ENCODE peak calls at places on chromosomes 6 and 20, in eight cellular contexts. R is cardiac muscle cell, Y is choroid plexus epithelial cell, U is HFFc6, P is nephron progenitor cell, Z is HCT116, M is B cell, C is PC-3. G is an unnamed sample.

GRCh38 chr6:115704028-115704427 is 356.7 kb downstream of the FRK start:
- DNase-seq in P (no peak), Y (no peak), Z (no peak), C (no peak), U (no peak), R (no peak), M (no peak), G (no peak)

GRCh38 chr6:87747646-87748045 is 45.6 kb upstream of the AKIRIN2 start:
- DNase-seq in C (peak; percentile 17), P (no peak), M (no peak), U (no peak), R (no peak), Z (no peak), Y (no peak), G (no peak)

GRCh38 chr6:113763883-113764282 is 93.3 kb upstream of the MARCKS start:
- DNase-seq in U (peak; percentile 46), Z (peak; percentile 22), C (peak; percentile 89), R (no peak), Y (peak; percentile 72), M (no peak), P (no peak), G (no peak)

GRCh38 chr6:35370799-35371493 is 28.6 kb downstream of the PPARD start:
- DNase-seq in U (peak; percentile 23), M (peak; percentile 35), Z (no peak), P (no peak), Y (peak; percentile 70), R (no peak), C (no peak), G (no peak)

GRCh38 chr6:109799664-109800063 is 108.6 kb downstream of the FIG4 start:
- DNase-seq in U (no peak), Z (no peak), P (no peak), R (no peak), C (peak; percentile 56), Y (no peak), M (no peak), G (no peak)

GRCh38 chr6:41801380-41801779 is 13.9 kb downstream of the TOMM6 start:
- DNase-seq in M (no peak), R (no peak), P (no peak), Z (no peak), C (peak; percentile 55), Y (peak; percentile 67), U (peak; percentile 13), G (no peak)

GRCh38 chr20:38201356-38201755 is 36.3 kb upstream of the TGM2 start:
- DNase-seq in Z (no peak), R (no peak), C (peak; percentile 79), Y (peak; percentile 83), U (peak; percentile 84), P (no peak), M (no peak), G (no peak)

GRCh38 chr6:121549741-121550140 is 114.3 kb downstream of the GJA1 start:
- DNase-seq in M (no peak), U (peak; percentile 79), Z (no peak), P (no peak), Y (peak; percentile 84), C (peak; percentile 87), R (no peak), G (no peak)

GRCh38 chr20:49272654-49273053 is 5.2 kb downstream of the ZNFX1 start:
- DNase-seq in Z (no peak), Y (no peak), C (no peak), P (no peak), U (no peak), M (no peak), R (no peak), G (no peak)

GRCh38 chr6:111803804-111804203 is 69.4 kb downstream of the FYN start:
- DNase-seq in M (no peak), Y (peak; percentile 80), U (no peak), P (no peak), C (no peak), R (no peak), Z (no peak), G (no peak)

GRCh38 chr20:37095108-37095608 is 639 bp downstream of the RBL1 start:
- DNase-seq in U (no peak), Y (peak; percentile 8), Z (no peak), P (peak; percentile 3), M (peak; percentile 42), R (no peak), C (no peak), G (no peak)

GRCh38 chr6:13234130-13234529 is 94.2 kb downstream of the TBC1D7 start:
- DNase-seq in M (no peak), P (no peak), Z (no peak), U (peak; percentile 97), C (peak; percentile 27), R (no peak), Y (no peak), G (no peak)

GRCh38 chr20:33914871-33915270 is 78.8 kb upstream of the RALY start:
- DNase-seq in P (no peak), Z (peak; percentile 66), M (no peak), C (peak; percentile 84), U (peak; percentile 23), R (no peak), Y (peak; percentile 92), G (no peak)
- TF ChIP-seq CTCF in P (no peak), Z (peak; percentile 15), M (no peak), C (peak; percentile 50), U (no peak), R (peak; percentile 4), Y (peak; percentile 39), G (no peak)

GRCh38 chr20:35739294-35740163 is 2.5 kb downstream of the RBM39 start:
- DNase-seq in P (no peak), R (no peak), C (peak; percentile 46), U (peak; percentile 66), Z (no peak), Y (peak; percentile 65), M (no peak), G (no peak)
- TF ChIP-seq CTCF in P (no peak), R (peak; percentile 38), C (peak; percentile 40), U (peak; percentile 67), Z (peak; percentile 4), Y (peak; percentile 44), M (peak; percentile 57), G (no peak)

DNA sequence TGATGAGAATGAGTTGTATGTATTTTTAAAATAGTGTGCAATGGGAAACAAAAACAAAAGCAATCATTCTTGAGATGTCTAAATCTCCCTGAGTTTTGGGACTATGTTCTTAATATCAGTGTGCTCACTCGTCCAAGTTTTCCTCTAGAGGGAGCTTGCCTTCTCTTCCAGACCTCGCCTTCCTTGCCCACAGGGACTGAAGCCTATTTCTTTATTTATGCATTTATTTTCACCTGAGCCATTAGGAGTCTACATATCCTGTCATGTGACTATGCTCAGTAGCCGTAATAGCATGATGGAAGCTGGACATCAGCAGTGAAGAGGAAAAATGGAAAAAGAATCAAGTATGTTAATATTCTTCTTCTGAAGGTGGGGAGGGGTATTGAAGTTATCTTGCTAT is 131.2 kb downstream of the SH3BGRL2 start:
- DNase-seq in C (peak; percentile 39), Z (peak; percentile 51), Y (peak; percentile 48), R (peak; percentile 42), P (no peak), M (no peak), U (peak; percentile 7), G (no peak)
- TF ChIP-seq CTCF in C (peak; percentile 54), Z (peak; percentile 51), Y (peak; percentile 65), R (peak; percentile 29), P (peak; percentile 18), M (no peak), U (peak; percentile 48), G (no peak)

GRCh38 chr6:69155467-69155866 is 520.4 kb downstream of the ADGRB3 start:
- DNase-seq in R (no peak), C (no peak), Z (no peak), Y (peak; percentile 7), U (no peak), M (no peak), P (no peak), G (no peak)
- TF ChIP-seq CTCF in R (no peak), C (no peak), Z (no peak), Y (no peak), U (no peak), M (no peak), P (no peak), G (no peak)

DNA sequence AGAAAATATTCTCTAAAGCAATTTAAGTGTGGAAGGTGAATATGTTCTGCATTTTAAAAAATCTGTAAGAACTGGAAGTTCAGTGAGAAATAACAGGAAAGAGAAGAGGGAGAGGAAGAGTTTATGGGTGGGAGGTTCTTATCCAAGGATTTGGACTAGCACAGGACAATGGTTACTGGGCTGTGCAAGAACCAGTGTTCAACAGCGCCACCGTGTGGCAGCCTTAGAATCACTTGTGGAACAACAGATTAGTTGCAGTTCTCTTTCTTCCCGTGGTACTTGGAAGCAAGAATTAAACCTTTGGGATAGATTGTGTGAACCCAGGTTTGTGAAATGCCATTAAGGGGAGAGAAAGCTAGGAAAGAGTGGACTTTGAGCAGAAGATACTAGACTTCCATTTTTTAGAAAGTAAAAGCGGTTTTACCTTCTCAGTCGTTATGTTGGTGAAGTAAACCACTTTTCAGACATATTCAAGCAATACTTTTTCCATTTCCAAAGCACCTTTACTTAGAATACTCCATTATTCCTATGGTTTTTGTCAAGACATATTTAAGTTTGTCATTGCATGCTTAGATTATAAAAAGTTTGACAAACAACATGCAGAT is 436.7 kb downstream of the RNF144B start:
- DNase-seq in Z (peak; percentile 74), R (peak; percentile 2), U (peak; percentile 5), P (peak; percentile 58), Y (peak; percentile 33), C (peak; percentile 62), M (peak; percentile 11), G (no peak)
- TF ChIP-seq CTCF in Z (peak; percentile 69), R (peak; percentile 28), U (peak; percentile 85), P (peak; percentile 52), Y (peak; percentile 60), C (peak; percentile 93), M (peak; percentile 62), G (no peak)

DNA sequence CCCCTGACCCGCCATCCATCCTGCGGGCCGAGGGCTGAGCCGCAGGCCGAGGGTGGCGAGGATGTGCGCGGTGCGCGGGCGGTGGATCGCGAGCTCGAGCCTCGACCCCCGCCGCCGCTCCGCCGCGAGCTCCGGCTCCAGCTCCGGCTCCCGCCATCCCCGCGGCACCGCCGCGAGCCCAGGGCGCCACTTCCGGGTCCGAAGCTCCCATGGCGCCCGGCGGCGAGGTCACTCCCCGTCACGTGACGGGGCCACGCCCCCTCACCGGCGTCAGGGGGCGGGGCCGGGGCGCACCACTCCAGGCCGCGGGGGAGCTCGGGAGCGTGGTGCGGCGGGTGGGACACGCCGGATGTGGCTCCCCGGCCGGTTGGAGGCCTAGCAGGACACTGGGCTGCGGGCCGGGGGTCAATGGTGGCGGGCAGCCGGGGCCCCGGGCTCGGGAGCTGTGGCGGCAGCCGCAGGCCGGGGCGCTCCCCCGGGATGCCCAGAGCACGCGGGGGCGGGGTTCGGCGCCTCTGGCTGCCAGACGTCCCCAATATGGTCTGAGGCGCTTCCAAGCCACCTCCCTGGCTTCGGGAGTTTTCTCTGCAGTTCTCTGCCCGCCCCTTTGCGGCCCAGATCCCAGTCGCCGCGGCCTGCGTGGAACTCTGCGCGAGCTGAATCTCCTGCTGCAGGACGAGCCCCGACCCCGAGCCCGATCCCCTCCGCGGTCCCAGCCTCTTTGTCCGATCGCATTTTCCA is at the start of gene MTCH1:
- DNase-seq in R (peak; percentile 93), C (peak; percentile 92), P (peak; percentile 91), Z (peak; percentile 67), Y (peak; percentile 93), U (peak; percentile 84), M (peak; percentile 97), G (peak; percentile 54)
- TF ChIP-seq CTCF in R (no peak), C (no peak), P (no peak), Z (no peak), Y (no peak), U (no peak), M (no peak), G (no peak)